ENCODE peak calls at places on chromosomes 4 and X, in eight cellular contexts. I is tibial nerve, W is heart right ventricle, U is adrenal gland, N is neural progenitor cell, C is thyroid gland, K is esophagus muscularis mucosa, Z is right atrium auricular region. A is an unnamed sample. For H3K4me1, the result is how much of the 10 kb centered on the place peaks cover.

GRCh38 chr4:153095448-153096204 is 108.6 kb upstream of the TRIM2 start:
- DNase-seq in C (no peak), K (no peak), I (no peak), N (no peak), W (no peak), Z (no peak), U (no peak), A (no peak)

GRCh38 chrX:5449323-5449722 is 779.3 kb downstream of the NLGN4X start:
- DNase-seq in K (no peak), C (no peak), W (no peak), Z (no peak), N (no peak), U (no peak), I (no peak), A (no peak)

GRCh38 chr4:85776579-85776978 is 301.6 kb downstream of the ARHGAP24 start:
- DNase-seq in K (no peak), I (no peak), Z (no peak), U (no peak), C (no peak), W (no peak), N (no peak), A (no peak)

GRCh38 chrX:72306851-72307645 is 1.3 kb upstream of the CITED1 start:
- DNase-seq in K (no peak), Z (peak), C (peak), W (peak), N (peak), I (peak), U (peak), A (no peak)

GRCh38 chr4:2036327-2036726 is 22.8 kb upstream of the NAT8L start:
- DNase-seq in N (no peak), I (no peak), U (no peak), W (no peak), K (no peak), C (no peak), Z (no peak), A (no peak)

GRCh38 chrX:6460893-6461490 is 73.9 kb downstream of the VCX3A start:
- DNase-seq in W (no peak), K (no peak), Z (no peak), I (no peak), C (no peak), U (no peak), N (no peak), A (no peak)

GRCh38 chr4:5051210-5051691 is at the start of gene STK32B:
- DNase-seq in U (peak), W (peak), Z (peak), K (peak), C (peak), I (no peak), N (peak), A (peak)

GRCh38 chr4:83285022-83285387 is 407 bp upstream of the COQ2 start:
- DNase-seq in N (peak), I (peak), K (no peak), Z (no peak), U (peak), C (no peak), W (peak), A (no peak)

GRCh38 chr4:61740950-61741638 is 541.0 kb downstream of the ADGRL3 start:
- DNase-seq in I (no peak), K (no peak), N (peak), Z (no peak), U (peak), C (no peak), W (peak), A (no peak)

GRCh38 chrX:24542756-24543155 is 77.7 kb downstream of the PDK3 start:
- DNase-seq in W (no peak), K (no peak), Z (no peak), N (no peak), U (no peak), C (no peak), I (no peak), A (no peak)

GRCh38 chr4:156497486-156497885 is 474.1 kb downstream of the PDGFC start:
- DNase-seq in U (no peak), K (no peak), Z (no peak), C (no peak), W (no peak), I (no peak), N (no peak), A (no peak)

GRCh38 chr4:5142726-5143125 is 91.4 kb downstream of the STK32B start:
- DNase-seq in I (peak), C (peak), K (peak), Z (no peak), N (peak), W (peak), U (peak), A (no peak)

GRCh38 chrX:87878926-87879325 is 361.3 kb downstream of the KLHL4 start:
- DNase-seq in C (no peak), U (no peak), N (no peak), Z (no peak), W (no peak), I (no peak), K (no peak), A (no peak)

GRCh38 chr4:123363729-123364128 is 32.9 kb upstream of the SPRY1 start:
- DNase-seq in Z (no peak), U (no peak), I (no peak), W (no peak), C (no peak), N (no peak), K (peak), A (no peak)

GRCh38 chrX:85244411-85245210 is 820 bp downstream of the ZNF711 start:
- DNase-seq in U (peak), C (peak), Z (no peak), I (no peak), N (peak), K (no peak), W (no peak), A (no peak)

DNA sequence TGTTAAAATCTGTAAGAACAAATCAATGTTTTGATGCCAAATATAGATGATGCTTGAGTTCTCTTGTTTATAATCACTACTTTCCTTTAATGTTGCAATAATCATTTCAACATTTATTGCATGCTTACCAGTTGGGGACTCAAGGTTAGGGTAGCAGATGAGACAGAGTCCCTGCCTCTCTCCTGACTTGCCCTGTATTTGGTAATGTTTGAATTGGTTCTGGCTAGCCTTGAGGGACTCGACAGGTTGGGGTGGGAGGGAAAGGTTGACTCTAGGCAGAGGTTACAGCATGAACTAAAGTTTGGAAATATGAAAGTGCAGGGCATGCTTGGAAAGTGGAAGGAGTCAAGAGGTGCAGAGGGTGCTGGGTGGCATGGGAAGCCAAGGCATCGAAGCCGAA is 2.0 kb downstream of the SEC24B start:
- DNase-seq in Z (no peak), W (no peak), N (no peak), K (no peak), U (no peak), I (no peak), C (no peak), A (no peak)
- H3K4me1 ChIP-seq in Z (under half), W (half or more), N (under half), K (half or more), U (half or more), I (under half), C (under half), A (under half)

GRCh38 chrX:118525146-118525725 is 29.6 kb downstream of the DOCK11 start:
- DNase-seq in K (no peak), Z (no peak), C (no peak), U (no peak), N (no peak), W (no peak), I (no peak), A (no peak)
- H3K4me1 ChIP-seq in K (under half), Z (under half), C (under half), U (under half), N (under half), W (under half), I (under half), A (under half)

GRCh38 chr4:10315638-10316037 is 141.6 kb downstream of the ZNF518B start:
- DNase-seq in U (no peak), N (no peak), K (no peak), W (no peak), C (no peak), I (no peak), Z (no peak), A (no peak)
- H3K4me1 ChIP-seq in U (under half), N (under half), K (under half), W (under half), C (under half), I (under half), Z (under half), A (under half)

GRCh38 chrX:22060952-22061351 is 28.8 kb downstream of the PHEX start:
- DNase-seq in N (no peak), U (no peak), W (no peak), I (no peak), Z (no peak), C (no peak), K (no peak), A (no peak)

GRCh38 chrX:22060451-22060940 is 28.4 kb downstream of the PHEX start:
- DNase-seq in W (no peak), N (no peak), U (no peak), K (no peak), I (no peak), Z (no peak), C (no peak), A (no peak)

GRCh38 chrX:22056235-22056634 is 24.1 kb downstream of the PHEX start:
- DNase-seq in I (no peak), C (no peak), U (no peak), N (no peak), Z (no peak), K (no peak), W (no peak), A (no peak)

GRCh38 chrX:22059800-22060199 is 27.7 kb downstream of the PHEX start:
- DNase-seq in N (no peak), U (no peak), W (no peak), Z (no peak), I (no peak), C (peak), K (no peak), A (no peak)

DNA sequence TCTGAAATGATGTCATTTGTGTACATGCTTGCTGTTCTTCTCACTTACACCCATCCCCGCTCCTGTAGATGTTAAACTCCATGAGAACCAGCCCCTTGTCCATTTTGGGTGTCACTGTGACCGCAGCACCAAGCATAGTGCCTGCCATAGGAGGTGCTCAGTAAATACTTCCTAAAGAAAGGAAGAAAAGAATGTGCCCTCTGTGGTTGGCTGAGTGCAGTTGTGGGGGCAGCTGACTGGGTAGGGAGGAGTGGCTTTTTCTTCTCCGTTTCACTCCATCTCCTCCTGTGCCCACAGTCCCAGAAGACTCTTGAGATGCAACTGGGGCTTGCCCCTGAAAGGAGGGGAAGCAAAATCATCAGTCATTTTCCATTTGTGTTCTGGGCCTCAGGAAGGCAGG is 25.5 kb downstream of the PHEX start:
- DNase-seq in K (no peak), N (no peak), Z (no peak), U (no peak), C (peak), W (no peak), I (no peak), A (no peak)
- H3K4me1 ChIP-seq in K (under half), N (under half), Z (under half), U (under half), C (under half), W (under half), I (under half), A (under half)